ENCODE peak calls at places on chromosome 14, in four cellular contexts. A is K562, L is GM12891, W is GM12878. N is an unnamed sample.

GRCh38 chr14:67569651-67570290 is 30.3 kb downstream of the PIGH start:
- DNase-seq in A (no peak), L (no peak), W (no peak), N (no peak)

GRCh38 chr14:44966601-44967336 is 4.8 kb downstream of the TOGARAM1 start:
- DNase-seq in A (no peak), L (no peak), W (no peak), N (no peak)

GRCh38 chr14:53663709-53664108 is 292.9 kb downstream of the BMP4 start:
- DNase-seq in A (no peak), L (no peak), W (no peak), N (no peak)

GRCh38 chr14:65095633-65096205 is 6.6 kb downstream of the MAX start:
- DNase-seq in A (no peak), L (no peak), W (no peak), N (no peak)

GRCh38 chr14:24078146-24078545 is 6.8 kb downstream of the CPNE6 start:
- DNase-seq in A (no peak), L (no peak), W (no peak), N (no peak)

GRCh38 chr14:56659964-56660551 is 80.5 kb downstream of the TMEM260 start:
- DNase-seq in A (peak), L (peak), W (no peak), N (peak)

GRCh38 chr14:22836301-22837058 is at the start of gene MMP14:
- DNase-seq in A (no peak), L (no peak), W (no peak), N (no peak)

GRCh38 chr14:99136401-99136800 is 135.6 kb downstream of the BCL11B start:
- DNase-seq in A (no peak), L (no peak), W (no peak), N (no peak)

GRCh38 chr14:53696217-53696965 is 260.2 kb downstream of the BMP4 start:
- DNase-seq in A (no peak), L (no peak), W (no peak), N (no peak)

DNA sequence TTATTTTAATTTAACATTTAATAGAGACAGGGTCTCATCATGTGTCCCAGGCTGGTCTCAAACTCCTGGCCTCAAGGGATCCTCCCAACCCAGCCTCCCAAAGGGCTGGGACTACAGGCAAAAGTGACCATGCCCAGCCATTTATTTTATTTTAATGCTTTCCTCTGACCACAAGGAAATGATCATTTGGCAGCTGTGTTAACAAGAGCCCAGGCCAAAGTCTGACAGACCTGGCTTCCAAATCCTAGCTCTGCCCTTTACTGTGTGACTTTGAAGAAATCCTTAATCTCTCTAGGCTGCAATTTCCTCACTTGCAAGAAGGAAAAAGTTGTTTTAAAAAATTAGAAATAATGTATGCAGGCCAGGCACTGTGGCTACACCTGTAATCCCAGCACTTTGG is 16.7 kb upstream of the GCH1 start:
- DNase-seq in A (no peak), L (no peak), W (no peak), N (no peak)
- TF ChIP-seq SPI1 in A (no peak), L (no peak), W (no peak), N (no peak)

DNA sequence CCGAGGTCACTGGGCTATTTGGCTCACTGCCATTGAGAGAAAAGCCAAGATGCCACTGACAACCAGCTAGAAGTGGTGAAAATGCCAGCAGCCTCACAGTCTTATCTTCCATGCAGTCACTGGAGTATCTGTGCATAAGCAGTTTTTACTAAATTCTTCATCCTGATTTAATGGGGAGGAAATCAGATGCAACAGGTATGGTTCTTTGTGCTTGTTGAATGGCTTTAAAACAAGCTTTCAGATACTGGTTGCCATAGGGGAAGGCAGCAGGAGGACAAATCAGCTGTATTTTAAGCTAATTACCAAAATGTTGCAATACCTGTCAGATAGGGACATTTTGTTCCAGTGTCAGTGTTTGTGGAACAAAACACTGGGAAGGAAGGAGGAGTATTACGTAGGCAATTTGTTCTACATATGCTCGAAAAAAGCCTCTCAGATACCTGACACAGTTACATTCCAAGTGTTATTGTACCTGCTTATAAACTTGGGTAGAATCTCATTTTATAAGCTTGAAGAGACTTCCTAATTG is 54.1 kb upstream of the ARHGAP5 start:
- DNase-seq in A (no peak), L (no peak), W (no peak), N (no peak)
- TF ChIP-seq SPI1 in A (no peak), L (no peak), W (no peak), N (no peak)

GRCh38 chr14:100878271-100879146 is 25.0 kb downstream of the RTL1 start:
- DNase-seq in A (no peak), L (no peak), W (no peak), N (no peak)

GRCh38 chr14:100881211-100882025 is 22.1 kb downstream of the RTL1 start:
- DNase-seq in A (no peak), L (no peak), W (no peak), N (no peak)

GRCh38 chr14:100880271-100881101 is 23.0 kb downstream of the RTL1 start:
- DNase-seq in A (no peak), L (no peak), W (no peak), N (no peak)

GRCh38 chr14:100879194-100879593 is 24.3 kb downstream of the RTL1 start:
- DNase-seq in A (no peak), L (no peak), W (no peak), N (no peak)

GRCh38 chr14:100879782-100880181 is 23.7 kb downstream of the RTL1 start:
- DNase-seq in A (no peak), L (no peak), W (no peak), N (no peak)
- TF ChIP-seq SPI1 in A (no peak), L (no peak), W (no peak), N (no peak)

GRCh38 chr14:36973806-36974442 is 198.5 kb downstream of the SLC25A21 start:
- DNase-seq in A (no peak), L (no peak), W (no peak), N (no peak)
- TF ChIP-seq SPI1 in A (no peak), L (no peak), W (no peak), N (no peak)